ENCODE peak calls at places on chromosomes 7 and 10, in six cellular contexts. W is CD4-positive, CD25-positive, alpha-beta regulatory T cell; U is left ventricle myocardium inferior; L is HCT116; N is caudate nucleus; M is right atrium auricular region. A is an unnamed sample.

GRCh38 chr10:101043356-101043707 is 12.3 kb downstream of the SFXN3 start:
- DNase-seq in M (no peak), W (no peak), U (no peak), N (no peak), L (no peak), A (no peak)

GRCh38 chr7:105198223-105198622 is 184.2 kb downstream of the KMT2E start:
- DNase-seq in N (no peak), U (no peak), L (no peak), M (no peak), W (no peak), A (no peak)

GRCh38 chr10:113292743-113293142 is 260.1 kb upstream of the HABP2 start:
- DNase-seq in L (no peak), W (no peak), M (no peak), U (no peak), N (no peak), A (no peak)

GRCh38 chr10:615583-616152 is 73.8 kb downstream of the DIP2C start:
- DNase-seq in U (no peak), M (no peak), L (no peak), W (no peak), N (no peak), A (no peak)

GRCh38 chr10:123143162-123143824 is 4.6 kb upstream of the HMX2 start:
- DNase-seq in W (no peak), U (no peak), M (no peak), N (no peak), L (no peak), A (no peak)

GRCh38 chr10:92313750-92314149 is 22.8 kb downstream of the MARCHF5 start:
- DNase-seq in W (no peak), N (no peak), U (no peak), M (no peak), L (no peak), A (no peak)

GRCh38 chr10:128035557-128035973 is 90.7 kb downstream of the MKI67 start:
- DNase-seq in W (peak), U (peak), L (peak), N (no peak), M (peak), A (peak)

GRCh38 chr7:99901581-99901980 is 17.7 kb downstream of the TRIM4 start:
- DNase-seq in M (no peak), U (peak), L (no peak), N (no peak), W (no peak), A (no peak)

GRCh38 chr7:43766564-43766963 is 8.1 kb downstream of the BLVRA start:
- DNase-seq in W (no peak), M (no peak), U (no peak), N (no peak), L (no peak), A (no peak)

GRCh38 chr10:86688398-86688921 is 20.1 kb downstream of the LDB3 start:
- DNase-seq in L (peak), W (peak), M (peak), N (peak), U (peak), A (peak)

GRCh38 chr7:90764848-90765570 is 168.9 kb downstream of the CDK14 start:
- DNase-seq in L (no peak), M (no peak), W (no peak), U (no peak), N (no peak), A (no peak)

GRCh38 chr7:137932881-137933269 is 69.0 kb downstream of the CREB3L2 start:
- DNase-seq in W (no peak), M (no peak), L (no peak), N (no peak), U (no peak), A (no peak)

GRCh38 chr10:71279590-71280170 is 39.4 kb upstream of the SLC29A3 start:
- DNase-seq in N (no peak), L (no peak), W (no peak), U (no peak), M (no peak), A (no peak)

GRCh38 chr10:71280216-71280615 is 38.8 kb upstream of the SLC29A3 start:
- DNase-seq in N (no peak), M (no peak), W (no peak), U (no peak), L (no peak), A (no peak)

GRCh38 chr10:71280825-71281224 is 38.2 kb upstream of the SLC29A3 start:
- DNase-seq in W (no peak), U (no peak), M (no peak), L (no peak), N (no peak), A (no peak)

GRCh38 chr10:71277914-71278665 is 41.0 kb upstream of the SLC29A3 start:
- DNase-seq in W (no peak), U (no peak), M (no peak), L (no peak), N (no peak), A (no peak)

GRCh38 chr10:71278691-71279588 is 40.1 kb upstream of the SLC29A3 start:
- DNase-seq in U (no peak), L (no peak), M (no peak), N (peak), W (no peak), A (peak)
- H3K27ac ChIP-seq in U (no peak), L (no peak), M (no peak), N (peak), W (no peak), A (peak)

DNA sequence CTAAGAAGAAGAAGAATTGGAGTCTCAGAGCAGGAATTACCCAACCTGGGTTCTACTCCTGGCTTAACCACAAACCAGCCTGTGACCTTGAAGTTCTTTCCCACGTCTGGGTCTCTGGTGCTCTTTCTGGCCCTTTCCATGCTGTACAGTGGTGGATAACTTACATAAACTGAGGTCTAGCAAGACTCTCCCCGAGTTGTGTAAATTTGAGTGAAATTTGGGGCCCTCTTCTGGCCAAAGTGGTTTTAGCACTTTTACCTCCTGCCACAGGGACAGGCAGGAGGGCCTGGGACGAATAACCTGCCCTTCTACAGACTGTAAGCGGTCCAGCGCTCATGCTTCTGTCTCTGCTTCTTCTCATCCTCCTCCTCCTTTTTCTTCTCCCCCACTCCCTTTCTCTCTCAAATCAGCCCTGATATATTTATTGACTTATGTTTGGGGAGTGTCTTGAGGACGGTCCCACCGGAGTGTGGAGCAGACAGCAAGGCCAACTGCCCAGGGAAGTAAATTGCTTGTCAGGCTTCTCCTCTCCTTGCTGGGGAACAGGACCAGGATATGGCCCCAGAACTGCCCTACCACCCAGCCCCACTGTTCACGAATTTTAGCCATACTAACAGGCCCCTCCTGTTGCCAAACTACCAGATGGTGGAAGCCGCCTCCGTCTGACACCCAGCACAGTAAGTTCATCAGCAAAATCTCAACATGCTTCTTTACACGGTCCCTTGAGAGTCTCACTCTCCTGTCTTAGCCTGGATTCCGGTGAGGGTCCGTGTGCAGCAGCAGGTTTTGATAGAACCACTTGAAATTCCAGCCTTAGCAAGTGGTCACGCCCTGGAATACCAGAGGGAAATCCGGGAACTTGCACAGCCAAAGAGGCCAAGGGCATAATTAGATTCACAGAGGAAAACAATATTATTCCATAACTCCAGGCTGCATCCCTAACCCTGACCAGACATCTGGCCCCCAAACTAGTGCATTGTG is 4.1 kb upstream of the SH3PXD2A start:
- DNase-seq in N (peak), W (peak), U (no peak), M (no peak), L (peak), A (peak)
- H3K27ac ChIP-seq in N (no peak), W (no peak), U (no peak), M (no peak), L (no peak), A (peak)

GRCh38 chr7:92768501-92769360 is 67.6 kb downstream of the CDK6 start:
- DNase-seq in N (no peak), U (no peak), M (no peak), L (no peak), W (no peak), A (no peak)
- H3K27ac ChIP-seq in N (peak), U (peak), M (no peak), L (no peak), W (no peak), A (peak)

GRCh38 chr10:24382045-24382444 is 173.1 kb downstream of the KIAA1217 start:
- DNase-seq in M (no peak), U (no peak), L (no peak), W (no peak), N (no peak), A (no peak)
- H3K27ac ChIP-seq in M (no peak), U (peak), L (no peak), W (no peak), N (no peak), A (no peak)

GRCh38 chr10:124524991-124525653 is 63.5 kb downstream of the LHPP start:
- DNase-seq in L (no peak), N (no peak), W (no peak), M (peak), U (peak), A (peak)
- H3K27ac ChIP-seq in L (no peak), N (no peak), W (no peak), M (peak), U (peak), A (no peak)